ENCODE peak calls at places on chromosomes 4 and X, in five cellular contexts. M is activated gamma-delta T cell, G is progenitor cell of endocrine pancreas, Z is head of caudate nucleus, F is NCI-H1092 treated with DMSO at 0.1 percent for 48 hours. W is an unnamed sample.
A peak's percentile ranks its signal among the peaks of the same experiment; 100 is the strongest.

GRCh38 chr4:101697266-101697665 is 93.3 kb upstream of the BANK1 start:
- DNase-seq in Z (no peak), F (no peak), M (no peak), G (no peak), W (no peak)

GRCh38 chrX:144681501-144681900 is 565.8 kb upstream of the SPANXN1 start:
- DNase-seq in F (no peak), Z (no peak), G (no peak), M (no peak), W (no peak)

GRCh38 chrX:124940536-124940935 is 379.1 kb upstream of the TEX13C start:
- DNase-seq in F (no peak), G (no peak), Z (no peak), M (no peak), W (no peak)

GRCh38 chr4:180828455-180829018 is 1414.7 kb upstream of the TENM3 start:
- DNase-seq in G (no peak), F (peak; percentile 70), M (no peak), Z (peak; percentile 77), W (peak; percentile 73)

GRCh38 chr4:25500626-25501318 is 123.7 kb downstream of the ANAPC4 start:
- DNase-seq in Z (no peak), M (no peak), G (no peak), F (peak; percentile 86), W (no peak)

GRCh38 chrX:13472975-13473665 is 96.3 kb upstream of the EGFL6 start:
- DNase-seq in Z (no peak), F (no peak), M (no peak), G (no peak), W (no peak)

GRCh38 chrX:19091596-19091995 is 30.7 kb downstream of the ADGRG2 start:
- DNase-seq in G (no peak), F (no peak), Z (no peak), M (no peak), W (no peak)

GRCh38 chrX:138925330-138925729 is 213.8 kb upstream of the FGF13 start:
- DNase-seq in G (no peak), F (no peak), M (no peak), Z (peak; percentile 22), W (no peak)

GRCh38 chrX:56232221-56233082 is at the start of gene KLF8:
- DNase-seq in M (no peak), Z (peak; percentile 16), F (no peak), G (no peak), W (no peak)

GRCh38 chr4:176726803-176727202 is 65.9 kb downstream of the VEGFC start:
- DNase-seq in G (no peak), F (no peak), Z (no peak), M (no peak), W (no peak)

GRCh38 chr4:48944252-48944651 is 37.7 kb upstream of the OCIAD2 start:
- DNase-seq in Z (no peak), M (no peak), G (no peak), F (peak; percentile 9), W (no peak)

GRCh38 chrX:63784902-63785692 is at the start of gene ARHGEF9:
- DNase-seq in G (peak; percentile 37), M (peak; percentile 5), Z (peak; percentile 18), F (peak; percentile 66), W (peak; percentile 9)

GRCh38 chr4:165783626-165784025 is 89.4 kb upstream of the TLL1 start:
- DNase-seq in Z (no peak), F (no peak), G (no peak), M (no peak), W (no peak)

GRCh38 chr4:94399721-94400120 is 52.0 kb upstream of the PDLIM5 start:
- DNase-seq in F (no peak), Z (no peak), G (no peak), M (no peak), W (no peak)

GRCh38 chr4:4377683-4378082 is 9.2 kb upstream of the NSG1 start:
- DNase-seq in Z (no peak), F (no peak), M (no peak), G (no peak), W (no peak)

W was measured in globus pallidus.